ENCODE peak calls at places on chromosomes 12 and 14, in four cellular contexts. One of them, this sample, is unnamed.

GRCh38 chr12:96743606-96744005 is 163.5 kb upstream of the NEDD1 start:
- DNase-seq in HepG2: no peak
- DNase-seq in HCT116: no peak
- DNase-seq in K562: no peak
- DNase-seq in this sample: no peak

GRCh38 chr12:44763021-44763420 is 113.1 kb downstream of the NELL2 start:
- DNase-seq in HepG2: no peak
- DNase-seq in HCT116: no peak
- DNase-seq in K562: no peak
- DNase-seq in this sample: no peak

GRCh38 chr14:91108941-91109611 is 4.8 kb upstream of the DGLUCY start:
- DNase-seq in HepG2: no peak
- DNase-seq in HCT116: no peak
- DNase-seq in K562: no peak
- DNase-seq in this sample: no peak

GRCh38 chr12:89665556-89665955 is 43.1 kb downstream of the ATP2B1 start:
- DNase-seq in HepG2: no peak
- DNase-seq in HCT116: no peak
- DNase-seq in K562: no peak
- DNase-seq in this sample: no peak

GRCh38 chr14:72921396-72921795 is 4.9 kb upstream of the DCAF4 start:
- DNase-seq in HepG2: no peak
- DNase-seq in HCT116: no peak
- DNase-seq in K562: no peak
- DNase-seq in this sample: no peak

GRCh38 chr12:106106892-106107291 is 31.9 kb downstream of the NUAK1 start:
- DNase-seq in HepG2: no peak
- DNase-seq in HCT116: no peak
- DNase-seq in K562: no peak
- DNase-seq in this sample: no peak

GRCh38 chr14:89721991-89722390 is 232.5 kb downstream of the EFCAB11 start:
- DNase-seq in HepG2: no peak
- DNase-seq in HCT116: no peak
- DNase-seq in K562: no peak
- DNase-seq in this sample: no peak

GRCh38 chr14:77542349-77543239 is 44.0 kb upstream of the ISM2 start:
- DNase-seq in HepG2: no peak
- DNase-seq in HCT116: no peak
- DNase-seq in K562: no peak
- DNase-seq in this sample: no peak

GRCh38 chr12:29309320-29309902 is 71.6 kb downstream of the ERGIC2 start:
- DNase-seq in HepG2: no peak
- DNase-seq in HCT116: peak
- DNase-seq in K562: no peak
- DNase-seq in this sample: no peak

GRCh38 chr12:58918475-58918874 is 1.8 kb downstream of the LRIG3 start:
- DNase-seq in HepG2: no peak
- DNase-seq in HCT116: no peak
- DNase-seq in K562: no peak
- DNase-seq in this sample: no peak

GRCh38 chr14:68669644-68670343 is 123.1 kb downstream of the ZFP36L1 start:
- DNase-seq in HepG2: no peak
- DNase-seq in HCT116: no peak
- DNase-seq in K562: no peak
- DNase-seq in this sample: no peak

GRCh38 chr12:22684526-22685118 is 59.7 kb downstream of the ETNK1 start:
- DNase-seq in HepG2: peak
- DNase-seq in HCT116: peak
- DNase-seq in K562: peak
- DNase-seq in this sample: no peak

GRCh38 chr14:69625299-69626131 is 14.1 kb downstream of the SUSD6 start:
- DNase-seq in HepG2: no peak
- DNase-seq in HCT116: no peak
- DNase-seq in K562: no peak
- DNase-seq in this sample: no peak

GRCh38 chr12:13206560-13206897 is 10.0 kb downstream of the EMP1 start:
- DNase-seq in HepG2: no peak
- DNase-seq in HCT116: no peak
- DNase-seq in K562: no peak
- DNase-seq in this sample: no peak

GRCh38 chr12:87827638-87828264 is 201.4 kb downstream of the C12orf50 start:
- DNase-seq in HepG2: no peak
- DNase-seq in HCT116: peak
- DNase-seq in K562: no peak
- DNase-seq in this sample: no peak

GRCh38 chr14:29895591-29896043 is 32.0 kb downstream of the PRKD1 start:
- DNase-seq in HepG2: no peak
- DNase-seq in HCT116: no peak
- DNase-seq in K562: no peak
- DNase-seq in this sample: no peak

GRCh38 chr14:99127651-99128167 is 144.3 kb downstream of the BCL11B start:
- DNase-seq in HepG2: no peak
- DNase-seq in HCT116: no peak
- DNase-seq in K562: no peak
- DNase-seq in this sample: no peak

GRCh38 chr14:52741865-52742264 is 11.9 kb downstream of the STYX start:
- DNase-seq in HepG2: no peak
- DNase-seq in HCT116: no peak
- DNase-seq in K562: no peak
- DNase-seq in this sample: no peak

GRCh38 chr12:74490390-74491064 is 47.1 kb upstream of the ATXN7L3B start:
- DNase-seq in HepG2: no peak
- DNase-seq in HCT116: no peak
- DNase-seq in K562: no peak
- DNase-seq in this sample: no peak

GRCh38 chr14:76309572-76310551 is 66.1 kb upstream of the ESRRB start:
- DNase-seq in HepG2: no peak
- DNase-seq in HCT116: no peak
- DNase-seq in K562: no peak
- DNase-seq in this sample: no peak

GRCh38 chr14:22898302-22898894 is 15.4 kb downstream of the REM2 start:
- DNase-seq in HepG2: no peak
- DNase-seq in HCT116: no peak
- DNase-seq in K562: peak
- DNase-seq in this sample: no peak

GRCh38 chr14:92659765-92660561 is 88.5 kb downstream of the LGMN start:
- DNase-seq in HepG2: no peak
- DNase-seq in HCT116: no peak
- DNase-seq in K562: no peak
- DNase-seq in this sample: no peak

GRCh38 chr14:73850940-73851339 is 691 bp upstream of the PTGR2 start:
- DNase-seq in HepG2: peak
- DNase-seq in HCT116: no peak
- DNase-seq in K562: no peak
- DNase-seq in this sample: no peak

GRCh38 chr12:119693006-119693405 is 25.1 kb downstream of the PRKAB1 start:
- DNase-seq in HepG2: no peak
- DNase-seq in HCT116: no peak
- DNase-seq in K562: no peak
- DNase-seq in this sample: no peak

DNA sequence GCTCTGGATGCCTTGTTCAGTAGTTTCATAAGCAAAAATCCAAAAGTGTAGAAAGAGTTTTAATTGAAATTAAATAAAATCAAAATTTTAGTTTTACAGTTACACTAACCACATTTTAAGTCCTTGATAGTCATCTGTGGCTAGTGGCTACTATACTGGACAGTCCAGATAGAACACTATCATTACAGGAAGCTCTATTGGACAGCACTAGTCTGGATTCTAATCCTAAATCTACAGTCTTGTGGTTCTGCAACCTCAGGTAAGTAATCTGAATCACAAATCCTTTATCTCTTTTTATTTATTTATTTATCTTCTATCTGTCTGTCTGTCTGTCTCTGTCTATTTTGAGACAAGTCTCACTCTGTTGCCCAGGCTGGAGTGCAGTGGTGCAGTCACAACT is 18.0 kb downstream of the RAP1B start:
- DNase-seq in HepG2: no peak
- DNase-seq in HCT116: no peak
- DNase-seq in K562: no peak
- DNase-seq in this sample: no peak
- TF ChIP-seq TCF7L2 in HepG2: no peak
- TF ChIP-seq TCF7L2 in HCT116: no peak
- TF ChIP-seq TCF7L2 in K562: no peak
- TF ChIP-seq TCF7L2 in this sample: no peak

DNA sequence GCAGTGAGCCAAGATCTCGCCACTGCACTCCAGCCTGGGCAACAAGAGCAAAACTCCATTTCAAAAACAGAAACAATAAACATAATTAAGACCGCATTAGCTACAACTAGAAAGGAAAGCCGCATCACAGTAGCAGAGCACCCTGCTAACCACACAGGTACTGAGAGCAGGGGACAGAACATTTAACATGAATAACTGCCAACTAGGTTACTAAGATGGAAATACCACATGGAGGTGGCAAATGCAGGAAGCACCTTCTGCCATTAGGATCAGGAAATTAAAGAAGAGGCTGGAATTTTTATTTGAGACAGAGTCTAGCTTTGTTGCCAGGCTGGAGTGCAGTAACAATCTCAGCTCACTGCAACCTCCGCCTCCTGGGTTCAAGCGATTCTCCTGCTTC is 41.9 kb downstream of the CDC42BPB start:
- DNase-seq in HepG2: no peak
- DNase-seq in HCT116: no peak
- DNase-seq in K562: no peak
- DNase-seq in this sample: no peak
- H3K27ac ChIP-seq in HepG2: no peak
- H3K27ac ChIP-seq in HCT116: no peak
- H3K27ac ChIP-seq in K562: no peak
- H3K27ac ChIP-seq in this sample: peak

DNA sequence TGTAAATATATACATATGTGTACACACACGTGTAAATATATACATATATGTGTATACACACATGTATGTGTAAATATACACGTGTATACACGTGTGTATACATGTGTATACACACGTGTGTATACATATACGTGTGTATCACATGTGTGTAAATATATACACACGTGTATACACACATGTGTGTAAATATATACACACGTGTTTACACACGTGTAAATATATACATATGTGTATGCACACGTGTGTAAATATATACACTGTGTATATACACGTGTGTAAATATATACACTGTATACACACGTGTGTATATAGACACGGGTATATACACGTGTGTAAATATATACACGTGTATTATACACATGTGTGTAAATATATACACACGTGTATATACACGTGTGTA is 71.7 kb downstream of the RPAP3 start:
- DNase-seq in HepG2: no peak
- DNase-seq in HCT116: no peak
- DNase-seq in K562: no peak
- DNase-seq in this sample: no peak
- TF ChIP-seq REST in HepG2: no peak
- TF ChIP-seq REST in HCT116: no peak
- TF ChIP-seq REST in K562: no peak
- TF ChIP-seq REST in this sample: no peak

DNA sequence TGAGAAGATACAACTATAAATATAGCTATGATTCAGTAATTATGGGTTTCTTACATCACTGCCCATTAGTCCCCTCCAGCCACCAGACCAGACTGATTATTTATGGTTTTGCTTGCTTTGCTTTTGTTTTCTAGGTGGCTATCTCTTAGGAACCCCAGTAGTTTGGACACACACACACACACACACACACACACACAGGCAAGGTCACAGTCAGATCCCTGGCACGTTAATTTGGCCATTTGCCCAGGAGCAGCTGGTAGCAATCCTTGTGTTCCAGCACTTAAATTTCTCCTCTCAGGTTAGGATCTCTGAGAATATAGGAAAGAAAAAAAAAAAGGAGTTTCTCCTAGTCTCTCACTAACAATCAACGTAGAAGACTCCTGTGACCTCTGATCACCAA is 90.2 kb upstream of the RESF1 start:
- DNase-seq in HepG2: no peak
- DNase-seq in HCT116: no peak
- DNase-seq in K562: no peak
- DNase-seq in this sample: no peak
- TF ChIP-seq TCF7L2 in HepG2: no peak
- TF ChIP-seq TCF7L2 in HCT116: no peak
- TF ChIP-seq TCF7L2 in K562: no peak
- TF ChIP-seq TCF7L2 in this sample: no peak

GRCh38 chr12:57135939-57136338 is 7.7 kb downstream of the LRP1 start:
- DNase-seq in HepG2: no peak
- DNase-seq in HCT116: no peak
- DNase-seq in K562: no peak
- DNase-seq in this sample: no peak
- H3K27ac ChIP-seq in HepG2: no peak
- H3K27ac ChIP-seq in HCT116: no peak
- H3K27ac ChIP-seq in K562: no peak
- H3K27ac ChIP-seq in this sample: no peak